ENCODE peak calls at places on chromosome 5, in five cellular contexts. U is tibial artery; J is CD8-positive, alpha-beta memory T cell; I is heart right ventricle; M is PC-9. L is an unnamed sample.

GRCh38 chr5:150178262-150178661 is 11.6 kb upstream of the SLC6A7 start:
- DNase-seq in I (no peak), M (no peak), U (no peak), J (no peak), L (no peak)

GRCh38 chr5:178778919-178779318 is 48.5 kb upstream of the ZNF354A start:
- DNase-seq in I (no peak), U (no peak), M (no peak), J (no peak), L (no peak)

GRCh38 chr5:14884062-14884612 is 12.6 kb upstream of the ANKH start:
- DNase-seq in M (no peak), J (no peak), U (no peak), I (no peak), L (no peak)

GRCh38 chr5:176692326-176692725 is 45.0 kb downstream of the TSPAN17 start:
- DNase-seq in U (no peak), J (no peak), I (no peak), M (peak; percentile 67), L (no peak)

GRCh38 chr5:150862070-150862469 is 15.7 kb downstream of the IRGM start:
- DNase-seq in U (no peak), I (no peak), M (no peak), J (no peak), L (no peak)

GRCh38 chr5:80926979-80927656 is 33.0 kb upstream of the RASGRF2 start:
- DNase-seq in M (no peak), U (no peak), I (no peak), J (no peak), L (no peak)

GRCh38 chr5:176780951-176781350 is 29.4 kb upstream of the UNC5A start:
- DNase-seq in J (no peak), I (peak; percentile 58), M (peak; percentile 26), U (no peak), L (no peak)

GRCh38 chr5:1557114-1557873 is 33.5 kb upstream of the LPCAT1 start:
- DNase-seq in J (no peak), M (peak; percentile 43), U (no peak), I (no peak), L (no peak)

GRCh38 chr5:20041326-20041977 is 53.5 kb upstream of the CDH18 start:
- DNase-seq in U (no peak), M (no peak), I (no peak), J (no peak), L (no peak)

GRCh38 chr5:133846478-133847226 is 121.8 kb downstream of the C5orf15 start:
- DNase-seq in M (no peak), J (no peak), U (no peak), I (no peak), L (no peak)

GRCh38 chr5:135386886-135387628 is 12.0 kb downstream of the MACROH2A1 start:
- DNase-seq in J (no peak), I (no peak), M (peak; percentile 51), U (no peak), L (no peak)

GRCh38 chr5:111598996-111599395 is 86.7 kb upstream of the STARD4 start:
- DNase-seq in I (no peak), U (no peak), M (no peak), J (no peak), L (no peak)

GRCh38 chr5:124289641-124290201 is 456.7 kb downstream of the ZNF608 start:
- DNase-seq in M (no peak), U (no peak), I (no peak), J (no peak), L (no peak)

GRCh38 chr5:2183154-2184023 is 300.7 kb upstream of the IRX4 start:
- DNase-seq in M (no peak), I (no peak), J (no peak), U (no peak), L (no peak)

GRCh38 chr5:75837258-75837841 is 120.1 kb upstream of the POC5 start:
- DNase-seq in J (no peak), U (no peak), M (no peak), I (no peak), L (no peak)

GRCh38 chr5:143093452-143094086 is 309.9 kb downstream of the NR3C1 start:
- DNase-seq in I (no peak), M (no peak), U (no peak), J (no peak), L (no peak)
- H3K4me3 ChIP-seq in I (peak overlapping the region; percentile 18), M (no peak overlapping the region), U (no peak overlapping the region), J (no peak overlapping the region), L (peak overlapping the region; percentile 47)

GRCh38 chr5:174727794-174728662 is 3.6 kb downstream of the MSX2 start:
- DNase-seq in I (no peak), U (no peak), J (no peak), M (no peak), L (no peak)

GRCh38 chr5:174725991-174726601 is 1.7 kb downstream of the MSX2 start:
- DNase-seq in U (no peak), I (no peak), M (no peak), J (no peak), L (no peak)

GRCh38 chr5:174731214-174732039 is 7.0 kb downstream of the MSX2 start:
- DNase-seq in M (no peak), U (no peak), J (no peak), I (no peak), L (no peak)

GRCh38 chr5:174726916-174727793 is 2.8 kb downstream of the MSX2 start:
- DNase-seq in U (no peak), J (no peak), M (no peak), I (no peak), L (no peak)

DNA sequence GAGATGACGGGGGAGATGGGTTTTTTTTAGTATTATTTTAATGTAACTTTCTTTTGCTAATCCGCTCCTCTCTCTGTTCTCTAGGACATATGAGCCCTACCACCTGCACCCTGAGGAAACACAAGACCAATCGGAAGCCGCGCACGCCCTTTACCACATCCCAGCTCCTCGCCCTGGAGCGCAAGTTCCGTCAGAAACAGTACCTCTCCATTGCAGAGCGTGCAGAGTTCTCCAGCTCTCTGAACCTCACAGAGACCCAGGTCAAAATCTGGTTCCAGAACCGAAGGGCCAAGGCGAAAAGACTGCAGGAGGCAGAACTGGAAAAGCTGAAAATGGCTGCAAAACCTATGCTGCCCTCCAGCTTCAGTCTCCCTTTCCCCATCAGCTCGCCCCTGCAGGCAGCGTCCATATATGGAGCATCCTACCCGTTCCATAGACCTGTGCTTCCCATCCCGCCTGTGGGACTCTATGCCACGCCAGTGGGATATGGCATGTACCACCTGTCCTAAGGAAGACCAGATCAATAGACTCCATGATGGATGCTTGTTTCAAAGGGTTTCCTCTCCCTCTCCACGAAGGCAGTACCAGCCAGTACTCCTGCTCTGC is 4.8 kb downstream of the MSX2 start:
- DNase-seq in M (no peak), J (no peak), U (no peak), I (no peak), L (no peak)
- H3K27me3 ChIP-seq in M (peaks cover 84% of the 10 kb centered on the region), J (peaks cover 10% of the 10 kb centered on the region), U (peaks cover 18% of the 10 kb centered on the region), I (peaks cover 99% of the 10 kb centered on the region), L (peaks cover 18% of the 10 kb centered on the region)

GRCh38 chr5:17094830-17095229 is 122.6 kb upstream of the BASP1 start:
- DNase-seq in U (no peak), M (no peak), I (no peak), J (no peak), L (no peak)

GRCh38 chr5:17096975-17097695 is 120.3 kb upstream of the BASP1 start:
- DNase-seq in I (no peak), J (no peak), M (no peak), U (no peak), L (no peak)

GRCh38 chr5:17105744-17106450 is 111.5 kb upstream of the BASP1 start:
- DNase-seq in U (peak; percentile 23), I (no peak), M (no peak), J (no peak), L (no peak)

GRCh38 chr5:17103471-17103870 is 114.0 kb upstream of the BASP1 start:
- DNase-seq in I (no peak), J (no peak), U (no peak), M (no peak), L (no peak)

DNA sequence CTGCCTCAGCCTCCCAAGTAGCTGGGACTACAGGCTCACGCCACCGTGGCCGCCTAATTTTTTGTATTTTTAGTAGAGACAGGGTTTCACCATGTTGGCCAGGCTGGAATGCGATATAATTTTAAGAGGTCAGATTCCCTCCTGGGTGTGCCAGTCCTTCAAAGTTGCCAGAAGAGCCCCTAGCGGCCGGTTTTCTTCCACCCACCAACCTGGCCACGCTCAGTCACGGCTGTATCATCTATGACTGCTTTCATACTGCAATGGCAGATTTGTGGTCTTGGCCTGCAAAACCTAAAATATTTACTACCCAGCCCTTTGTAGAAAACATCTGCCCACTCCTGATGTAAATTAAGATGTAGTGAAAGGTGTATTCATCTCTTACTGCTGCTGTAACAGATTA is 117.5 kb upstream of the BASP1 start:
- DNase-seq in J (no peak), I (no peak), M (no peak), U (no peak), L (no peak)
- H3K4me3 ChIP-seq in J (no peak overlapping the region), I (no peak overlapping the region), M (no peak overlapping the region), U (no peak overlapping the region), L (no peak overlapping the region)

GRCh38 chr5:72539726-72540125 is 32.5 kb upstream of the ZNF366 start:
- DNase-seq in J (no peak), U (no peak), M (no peak), I (no peak), L (no peak)
- H3K27me3 ChIP-seq in J (no peaks in the 10 kb centered on the region), U (no peaks in the 10 kb centered on the region), M (no peaks in the 10 kb centered on the region), I (no peaks in the 10 kb centered on the region), L (no peaks in the 10 kb centered on the region)

GRCh38 chr5:172772112-172772906 is 1.3 kb upstream of the DUSP1 start:
- DNase-seq in U (peak; percentile 97), I (peak; percentile 88), J (peak; percentile 80), M (peak; percentile 90), L (peak; percentile 85)

GRCh38 chr5:172770675-172771438 is at the start of gene DUSP1:
- DNase-seq in M (peak; percentile 98), I (peak; percentile 100), U (peak; percentile 100), J (peak; percentile 99), L (peak; percentile 100)

GRCh38 chr5:172769598-172770373 is 1.2 kb downstream of the DUSP1 start:
- DNase-seq in J (no peak), I (peak; percentile 49), M (no peak), U (no peak), L (no peak)

GRCh38 chr5:172770374-172770674 is 671 bp downstream of the DUSP1 start:
- DNase-seq in U (no peak), J (no peak), I (no peak), M (no peak), L (no peak)

GRCh38 chr5:172771439-172772111 is 580 bp upstream of the DUSP1 start:
- DNase-seq in U (no peak), M (peak; percentile 53), J (peak; percentile 17), I (no peak), L (no peak)
- H3K4me3 ChIP-seq in U (peak overlapping the region; percentile 78), M (peak overlapping the region; percentile 91), J (peak overlapping the region; percentile 87), I (peak overlapping the region; percentile 91), L (peak overlapping the region; percentile 84)